ENCODE peak calls at places on chromosomes 16 and 17, in five cellular contexts. One of them, this sample, is unnamed.

GRCh38 chr17:45346255-45347015 is 29.6 kb upstream of the MAP3K14 start:
- DNase-seq in spleen: peak
- DNase-seq in fibroblast of lung: peak
- DNase-seq in thyroid gland: peak
- DNase-seq in stomach: no peak
- DNase-seq in this sample: peak

GRCh38 chr16:24883714-24884151 is 38.0 kb downstream of the SLC5A11 start:
- DNase-seq in fibroblast of lung: no peak
- DNase-seq in spleen: peak
- DNase-seq in stomach: no peak
- DNase-seq in thyroid gland: no peak
- DNase-seq in this sample: no peak

GRCh38 chr16:84597518-84598390 is 20.1 kb downstream of the COTL1 start:
- DNase-seq in stomach: no peak
- DNase-seq in fibroblast of lung: peak
- DNase-seq in thyroid gland: no peak
- DNase-seq in spleen: peak
- DNase-seq in this sample: no peak

GRCh38 chr16:11251525-11252481 is 4.2 kb downstream of the SOCS1 start:
- DNase-seq in spleen: peak
- DNase-seq in stomach: peak
- DNase-seq in thyroid gland: no peak
- DNase-seq in fibroblast of lung: peak
- DNase-seq in this sample: no peak

GRCh38 chr16:30354423-30355143 is 525 bp downstream of the CD2BP2 start:
- DNase-seq in thyroid gland: no peak
- DNase-seq in fibroblast of lung: no peak
- DNase-seq in stomach: no peak
- DNase-seq in spleen: peak
- DNase-seq in this sample: no peak

GRCh38 chr17:59746849-59747445 is 39.5 kb downstream of the VMP1 start:
- DNase-seq in thyroid gland: no peak
- DNase-seq in stomach: no peak
- DNase-seq in spleen: no peak
- DNase-seq in fibroblast of lung: peak
- DNase-seq in this sample: no peak

GRCh38 chr16:569445-570254 is at the start of gene PIGQ:
- DNase-seq in fibroblast of lung: peak
- DNase-seq in spleen: peak
- DNase-seq in stomach: peak
- DNase-seq in thyroid gland: peak
- DNase-seq in this sample: peak

GRCh38 chr17:751269-752001 is 629 bp downstream of the GEMIN4 start:
- DNase-seq in fibroblast of lung: peak
- DNase-seq in thyroid gland: peak
- DNase-seq in stomach: peak
- DNase-seq in spleen: no peak
- DNase-seq in this sample: peak

GRCh38 chr17:47352848-47353247 is 29.1 kb downstream of the EFCAB13 start:
- DNase-seq in stomach: no peak
- DNase-seq in thyroid gland: no peak
- DNase-seq in spleen: no peak
- DNase-seq in fibroblast of lung: no peak
- DNase-seq in this sample: no peak

GRCh38 chr16:83453977-83454376 is 353.8 kb upstream of the HSBP1 start:
- DNase-seq in stomach: no peak
- DNase-seq in fibroblast of lung: no peak
- DNase-seq in spleen: no peak
- DNase-seq in thyroid gland: no peak
- DNase-seq in this sample: no peak

GRCh38 chr16:19858654-19859018 is 26.0 kb downstream of the GPRC5B start:
- DNase-seq in stomach: no peak
- DNase-seq in fibroblast of lung: no peak
- DNase-seq in thyroid gland: no peak
- DNase-seq in spleen: peak
- DNase-seq in this sample: no peak

GRCh38 chr17:28620010-28620409 is 6.0 kb upstream of the RSKR start:
- DNase-seq in spleen: no peak
- DNase-seq in fibroblast of lung: no peak
- DNase-seq in thyroid gland: no peak
- DNase-seq in stomach: no peak
- DNase-seq in this sample: no peak

GRCh38 chr16:58037365-58038057 is 12.0 kb downstream of the MMP15 start:
- DNase-seq in stomach: no peak
- DNase-seq in spleen: no peak
- DNase-seq in fibroblast of lung: no peak
- DNase-seq in thyroid gland: no peak
- DNase-seq in this sample: peak

GRCh38 chr16:58732545-58733247 is 1.4 kb downstream of the GOT2 start:
- DNase-seq in fibroblast of lung: peak
- DNase-seq in spleen: no peak
- DNase-seq in stomach: no peak
- DNase-seq in thyroid gland: peak
- DNase-seq in this sample: no peak

GRCh38 chr16:47129755-47130435 is 13.8 kb downstream of the NETO2 start:
- DNase-seq in thyroid gland: no peak
- DNase-seq in fibroblast of lung: no peak
- DNase-seq in spleen: no peak
- DNase-seq in stomach: no peak
- DNase-seq in this sample: no peak

GRCh38 chr17:45368661-45369060 is 51.8 kb upstream of the MAP3K14 start:
- DNase-seq in spleen: no peak
- DNase-seq in fibroblast of lung: peak
- DNase-seq in thyroid gland: no peak
- DNase-seq in stomach: no peak
- DNase-seq in this sample: no peak

GRCh38 chr16:57967916-57968315 is 3.0 kb downstream of the CNGB1 start:
- DNase-seq in stomach: no peak
- DNase-seq in fibroblast of lung: no peak
- DNase-seq in spleen: no peak
- DNase-seq in thyroid gland: no peak
- DNase-seq in this sample: no peak

GRCh38 chr16:65372171-65372570 is 250.3 kb upstream of the CDH11 start:
- DNase-seq in spleen: no peak
- DNase-seq in stomach: no peak
- DNase-seq in thyroid gland: no peak
- DNase-seq in fibroblast of lung: no peak
- DNase-seq in this sample: no peak

GRCh38 chr16:61590577-61590976 is 445.7 kb downstream of the CDH8 start:
- DNase-seq in fibroblast of lung: no peak
- DNase-seq in stomach: no peak
- DNase-seq in thyroid gland: no peak
- DNase-seq in spleen: no peak
- DNase-seq in this sample: no peak

GRCh38 chr17:2867441-2868424 is 71.5 kb downstream of the RAP1GAP2 start:
- DNase-seq in thyroid gland: no peak
- DNase-seq in fibroblast of lung: peak
- DNase-seq in spleen: no peak
- DNase-seq in stomach: no peak
- DNase-seq in this sample: no peak

GRCh38 chr17:59487161-59487873 is 78.1 kb upstream of the DHX40 start:
- DNase-seq in fibroblast of lung: no peak
- DNase-seq in stomach: no peak
- DNase-seq in thyroid gland: no peak
- DNase-seq in spleen: no peak
- DNase-seq in this sample: no peak

GRCh38 chr16:2912330-2913199 is 834 bp downstream of the FLYWCH1 start:
- DNase-seq in spleen: peak
- DNase-seq in fibroblast of lung: peak
- DNase-seq in stomach: peak
- DNase-seq in thyroid gland: peak
- DNase-seq in this sample: peak

GRCh38 chr16:12341423-12341822 is 364.9 kb downstream of the SNX29 start:
- DNase-seq in stomach: no peak
- DNase-seq in fibroblast of lung: peak
- DNase-seq in thyroid gland: no peak
- DNase-seq in spleen: no peak
- DNase-seq in this sample: no peak
- TF ChIP-seq CTCF in stomach: no peak
- TF ChIP-seq CTCF in fibroblast of lung: no peak
- TF ChIP-seq CTCF in thyroid gland: no peak
- TF ChIP-seq CTCF in spleen: no peak
- TF ChIP-seq CTCF in this sample: no peak

DNA sequence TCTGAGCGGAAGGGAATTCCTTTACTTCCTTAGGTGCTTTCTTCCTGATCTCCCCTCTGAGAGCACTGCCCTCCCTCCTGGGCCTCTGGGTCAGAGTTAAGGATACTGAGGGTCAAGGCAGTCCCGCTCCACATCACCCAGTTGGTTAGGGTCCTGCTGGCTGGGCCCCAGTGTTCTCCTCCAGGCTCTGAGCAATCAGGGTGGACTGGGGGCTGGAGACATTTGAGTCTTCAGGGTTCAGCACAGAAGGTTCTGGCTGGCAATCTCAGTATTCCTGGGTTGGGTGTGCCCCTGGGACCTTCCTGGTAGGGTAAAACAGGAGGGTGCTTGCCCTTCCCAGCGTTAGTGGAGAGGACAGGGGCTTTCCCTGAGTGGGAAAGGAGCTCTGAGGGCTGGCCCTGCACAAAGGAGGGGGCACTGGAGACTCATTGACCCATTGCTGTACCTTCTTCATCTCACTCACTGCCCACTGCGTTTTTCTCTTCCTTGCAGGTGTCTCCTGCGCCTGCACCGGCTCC is 448 bp downstream of the MT1M start:
- DNase-seq in spleen: no peak
- DNase-seq in fibroblast of lung: no peak
- DNase-seq in thyroid gland: no peak
- DNase-seq in stomach: no peak
- DNase-seq in this sample: no peak
- H3K4me3 ChIP-seq in spleen: peak
- H3K4me3 ChIP-seq in fibroblast of lung: peak
- H3K4me3 ChIP-seq in thyroid gland: peak
- H3K4me3 ChIP-seq in stomach: peak
- H3K4me3 ChIP-seq in this sample: peak

GRCh38 chr17:41793749-41794602 is 7.5 kb upstream of the JUP start:
- DNase-seq in thyroid gland: peak
- DNase-seq in spleen: no peak
- DNase-seq in fibroblast of lung: peak
- DNase-seq in stomach: no peak
- DNase-seq in this sample: no peak

GRCh38 chr17:41794603-41794975 is 8.1 kb upstream of the JUP start:
- DNase-seq in stomach: no peak
- DNase-seq in spleen: no peak
- DNase-seq in thyroid gland: no peak
- DNase-seq in fibroblast of lung: no peak
- DNase-seq in this sample: no peak

GRCh38 chr17:41796066-41796895 is 9.8 kb upstream of the JUP start:
- DNase-seq in stomach: no peak
- DNase-seq in fibroblast of lung: no peak
- DNase-seq in thyroid gland: no peak
- DNase-seq in spleen: no peak
- DNase-seq in this sample: no peak

GRCh38 chr17:41797377-41797776 is 10.9 kb upstream of the JUP start:
- DNase-seq in fibroblast of lung: no peak
- DNase-seq in stomach: no peak
- DNase-seq in spleen: no peak
- DNase-seq in thyroid gland: no peak
- DNase-seq in this sample: no peak

DNA sequence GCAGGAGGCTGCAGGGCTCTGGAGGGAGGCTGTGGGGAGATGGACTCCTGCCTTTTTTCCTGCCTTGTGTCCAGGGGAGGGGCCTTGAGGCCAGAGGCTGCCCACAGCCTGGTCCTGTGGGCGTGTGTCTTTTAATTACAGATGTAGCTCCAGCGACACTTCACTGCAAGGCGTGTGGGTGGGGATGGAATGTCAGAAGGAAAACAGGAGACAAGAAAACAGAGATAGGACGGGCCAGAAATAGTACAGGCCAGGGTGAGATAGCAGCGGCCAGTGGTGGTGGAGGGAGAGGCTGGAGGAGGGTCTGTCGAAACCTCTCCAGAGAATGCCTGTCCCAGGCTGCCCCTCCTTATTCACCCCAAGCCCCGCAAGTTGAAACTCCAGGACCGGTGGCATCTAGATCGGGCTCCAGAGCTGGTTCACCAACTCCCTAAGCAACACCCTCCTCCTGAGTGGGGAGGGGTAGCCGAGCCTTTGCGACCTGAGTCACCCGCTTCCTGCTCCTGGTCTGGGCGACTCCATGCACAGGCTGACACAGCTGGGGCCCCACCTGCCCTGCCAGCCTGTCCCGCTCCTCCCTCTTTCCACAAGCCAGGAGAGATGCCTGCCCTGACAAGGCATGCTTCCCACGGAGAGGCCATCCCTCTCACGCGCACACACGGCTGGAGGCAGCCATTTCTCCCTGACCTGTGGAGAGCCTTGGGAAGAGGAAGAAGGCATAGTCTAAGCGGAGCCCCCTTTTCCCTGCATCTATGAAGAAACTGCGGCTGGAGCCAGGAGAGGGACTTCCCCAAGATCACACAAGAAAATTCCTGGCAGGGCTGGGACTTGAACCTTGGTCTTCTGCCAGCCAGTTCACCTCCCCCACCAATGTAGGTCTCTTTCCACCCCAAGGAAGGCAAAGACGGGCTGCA is 6.6 kb upstream of the JUP start:
- DNase-seq in fibroblast of lung: peak
- DNase-seq in thyroid gland: peak
- DNase-seq in spleen: no peak
- DNase-seq in stomach: peak
- DNase-seq in this sample: peak
- H3K27ac ChIP-seq in fibroblast of lung: peak
- H3K27ac ChIP-seq in thyroid gland: peak
- H3K27ac ChIP-seq in spleen: peak
- H3K27ac ChIP-seq in stomach: peak
- H3K27ac ChIP-seq in this sample: peak

GRCh38 chr17:80992948-80993624 is 1.4 kb downstream of the CHMP6 start:
- DNase-seq in fibroblast of lung: no peak
- DNase-seq in stomach: no peak
- DNase-seq in spleen: peak
- DNase-seq in thyroid gland: peak
- DNase-seq in this sample: peak

GRCh38 chr17:80992077-80992947 is 671 bp downstream of the CHMP6 start:
- DNase-seq in fibroblast of lung: no peak
- DNase-seq in spleen: peak
- DNase-seq in thyroid gland: no peak
- DNase-seq in stomach: no peak
- DNase-seq in this sample: peak

GRCh38 chr17:80990921-80991644 is 558 bp upstream of the CHMP6 start:
- DNase-seq in fibroblast of lung: no peak
- DNase-seq in stomach: no peak
- DNase-seq in thyroid gland: no peak
- DNase-seq in spleen: peak
- DNase-seq in this sample: peak

GRCh38 chr17:80989586-80989913 is 2.1 kb upstream of the CHMP6 start:
- DNase-seq in stomach: no peak
- DNase-seq in spleen: no peak
- DNase-seq in fibroblast of lung: no peak
- DNase-seq in thyroid gland: no peak
- DNase-seq in this sample: no peak

DNA sequence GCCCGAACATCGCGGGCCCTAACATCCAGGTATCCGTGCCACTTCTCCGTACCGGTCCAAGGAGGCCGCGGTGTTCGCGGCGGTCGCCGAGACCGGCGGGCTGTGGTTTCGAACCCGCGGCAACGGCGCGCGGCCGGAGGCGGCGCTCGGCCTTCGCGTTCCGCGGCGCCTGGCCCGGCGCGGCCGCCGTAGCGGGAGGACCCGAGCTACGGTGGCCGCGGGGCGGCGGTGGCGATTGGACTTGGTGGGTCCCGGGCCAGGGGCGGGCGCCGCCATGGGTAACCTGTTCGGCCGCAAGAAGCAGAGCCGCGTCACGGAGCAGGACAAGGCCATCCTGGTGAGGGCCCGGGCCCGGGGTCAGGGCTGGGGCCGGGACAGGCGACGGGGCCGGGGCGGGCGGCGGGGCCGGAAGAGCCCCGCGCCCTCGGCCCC is at the start of gene CHMP6:
- DNase-seq in fibroblast of lung: peak
- DNase-seq in spleen: peak
- DNase-seq in stomach: peak
- DNase-seq in thyroid gland: peak
- DNase-seq in this sample: peak
- TF ChIP-seq CTCF in fibroblast of lung: no peak
- TF ChIP-seq CTCF in spleen: no peak
- TF ChIP-seq CTCF in stomach: no peak
- TF ChIP-seq CTCF in thyroid gland: no peak
- TF ChIP-seq CTCF in this sample: no peak